ENCODE peak calls at places on chromosomes 3 and 15, in eight cellular contexts. One of them, this sample, is unnamed.
A peak's percentile ranks its signal among the peaks of the same experiment; 100 is the strongest.

GRCh38 chr3:11718582-11719405 is 75.1 kb upstream of the VGLL4 start:
- DNase-seq in activated CD8-positive, alpha-beta memory T cell treated with anti-CD3 and anti-CD28 coated beads for 48 hours: no peak
- DNase-seq in mesothelial cell of epicardium: peak; percentile 64
- DNase-seq in lower lobe of right lung: peak; percentile 64
- DNase-seq in RCC 7860: peak; percentile 21
- DNase-seq in DMS153: no peak
- DNase-seq in CD4-positive, alpha-beta T cell: peak; percentile 28
- DNase-seq in M059J: peak; percentile 60
- DNase-seq in this sample: peak; percentile 2

GRCh38 chr15:69573815-69574472 is 121.3 kb downstream of the RPLP1 start:
- DNase-seq in CD4-positive, alpha-beta T cell: peak; percentile 15
- DNase-seq in RCC 7860: peak; percentile 36
- DNase-seq in M059J: peak; percentile 68
- DNase-seq in activated CD8-positive, alpha-beta memory T cell treated with anti-CD3 and anti-CD28 coated beads for 48 hours: no peak
- DNase-seq in lower lobe of right lung: no peak
- DNase-seq in mesothelial cell of epicardium: no peak
- DNase-seq in DMS153: no peak
- DNase-seq in this sample: no peak

GRCh38 chr3:130903412-130903908 is 9.6 kb downstream of the ATP2C1 start:
- DNase-seq in RCC 7860: no peak
- DNase-seq in CD4-positive, alpha-beta T cell: no peak
- DNase-seq in DMS153: no peak
- DNase-seq in activated CD8-positive, alpha-beta memory T cell treated with anti-CD3 and anti-CD28 coated beads for 48 hours: no peak
- DNase-seq in lower lobe of right lung: no peak
- DNase-seq in mesothelial cell of epicardium: no peak
- DNase-seq in M059J: no peak
- DNase-seq in this sample: no peak

GRCh38 chr15:84582583-84583157 is 18.1 kb upstream of the ZSCAN2 start:
- DNase-seq in M059J: peak; percentile 58
- DNase-seq in activated CD8-positive, alpha-beta memory T cell treated with anti-CD3 and anti-CD28 coated beads for 48 hours: no peak
- DNase-seq in DMS153: no peak
- DNase-seq in mesothelial cell of epicardium: no peak
- DNase-seq in lower lobe of right lung: no peak
- DNase-seq in RCC 7860: peak; percentile 33
- DNase-seq in CD4-positive, alpha-beta T cell: no peak
- DNase-seq in this sample: no peak

GRCh38 chr3:56782900-56783299 is 18.8 kb downstream of the ARHGEF3 start:
- DNase-seq in mesothelial cell of epicardium: no peak
- DNase-seq in CD4-positive, alpha-beta T cell: no peak
- DNase-seq in M059J: no peak
- DNase-seq in RCC 7860: no peak
- DNase-seq in activated CD8-positive, alpha-beta memory T cell treated with anti-CD3 and anti-CD28 coated beads for 48 hours: no peak
- DNase-seq in DMS153: no peak
- DNase-seq in lower lobe of right lung: no peak
- DNase-seq in this sample: no peak

GRCh38 chr3:38157562-38157961 is 7.8 kb upstream of the OXSR1 start:
- DNase-seq in M059J: no peak
- DNase-seq in DMS153: no peak
- DNase-seq in activated CD8-positive, alpha-beta memory T cell treated with anti-CD3 and anti-CD28 coated beads for 48 hours: no peak
- DNase-seq in RCC 7860: no peak
- DNase-seq in lower lobe of right lung: no peak
- DNase-seq in mesothelial cell of epicardium: peak; percentile 81
- DNase-seq in CD4-positive, alpha-beta T cell: no peak
- DNase-seq in this sample: no peak

GRCh38 chr15:84953136-84953535 is 28.5 kb upstream of the PDE8A start:
- DNase-seq in activated CD8-positive, alpha-beta memory T cell treated with anti-CD3 and anti-CD28 coated beads for 48 hours: no peak
- DNase-seq in RCC 7860: no peak
- DNase-seq in lower lobe of right lung: no peak
- DNase-seq in CD4-positive, alpha-beta T cell: no peak
- DNase-seq in M059J: peak; percentile 27
- DNase-seq in mesothelial cell of epicardium: no peak
- DNase-seq in DMS153: no peak
- DNase-seq in this sample: no peak

GRCh38 chr15:31606942-31607497 is 280.4 kb downstream of the KLF13 start:
- DNase-seq in RCC 7860: no peak
- DNase-seq in lower lobe of right lung: no peak
- DNase-seq in CD4-positive, alpha-beta T cell: no peak
- DNase-seq in DMS153: no peak
- DNase-seq in M059J: peak; percentile 7
- DNase-seq in activated CD8-positive, alpha-beta memory T cell treated with anti-CD3 and anti-CD28 coated beads for 48 hours: no peak
- DNase-seq in mesothelial cell of epicardium: no peak
- DNase-seq in this sample: no peak

GRCh38 chr3:143536817-143537535 is 311.3 kb downstream of the SLC9A9 start:
- DNase-seq in DMS153: no peak
- DNase-seq in RCC 7860: no peak
- DNase-seq in CD4-positive, alpha-beta T cell: no peak
- DNase-seq in M059J: no peak
- DNase-seq in lower lobe of right lung: no peak
- DNase-seq in mesothelial cell of epicardium: no peak
- DNase-seq in activated CD8-positive, alpha-beta memory T cell treated with anti-CD3 and anti-CD28 coated beads for 48 hours: no peak
- DNase-seq in this sample: no peak

GRCh38 chr3:37793889-37794591 is 67.6 kb upstream of the CTDSPL start:
- DNase-seq in activated CD8-positive, alpha-beta memory T cell treated with anti-CD3 and anti-CD28 coated beads for 48 hours: no peak
- DNase-seq in RCC 7860: no peak
- DNase-seq in DMS153: no peak
- DNase-seq in M059J: no peak
- DNase-seq in lower lobe of right lung: no peak
- DNase-seq in mesothelial cell of epicardium: no peak
- DNase-seq in CD4-positive, alpha-beta T cell: no peak
- DNase-seq in this sample: no peak

GRCh38 chr3:156037356-156037755 is 83.0 kb upstream of the KCNAB1 start:
- DNase-seq in RCC 7860: no peak
- DNase-seq in lower lobe of right lung: no peak
- DNase-seq in activated CD8-positive, alpha-beta memory T cell treated with anti-CD3 and anti-CD28 coated beads for 48 hours: no peak
- DNase-seq in M059J: no peak
- DNase-seq in mesothelial cell of epicardium: no peak
- DNase-seq in DMS153: peak; percentile 90
- DNase-seq in CD4-positive, alpha-beta T cell: no peak
- DNase-seq in this sample: no peak

GRCh38 chr15:49674370-49674769 is 53.5 kb downstream of the DTWD1 start:
- DNase-seq in DMS153: no peak
- DNase-seq in RCC 7860: no peak
- DNase-seq in mesothelial cell of epicardium: no peak
- DNase-seq in CD4-positive, alpha-beta T cell: no peak
- DNase-seq in activated CD8-positive, alpha-beta memory T cell treated with anti-CD3 and anti-CD28 coated beads for 48 hours: no peak
- DNase-seq in M059J: peak; percentile 7
- DNase-seq in lower lobe of right lung: no peak
- DNase-seq in this sample: no peak

GRCh38 chr15:64635486-64635815 is 139.9 kb downstream of the RBPMS2 start:
- DNase-seq in RCC 7860: peak; percentile 36
- DNase-seq in lower lobe of right lung: no peak
- DNase-seq in DMS153: peak; percentile 1
- DNase-seq in activated CD8-positive, alpha-beta memory T cell treated with anti-CD3 and anti-CD28 coated beads for 48 hours: no peak
- DNase-seq in M059J: peak; percentile 22
- DNase-seq in CD4-positive, alpha-beta T cell: no peak
- DNase-seq in mesothelial cell of epicardium: no peak
- DNase-seq in this sample: no peak

GRCh38 chr3:17631617-17632016 is 110.8 kb downstream of the TBC1D5 start:
- DNase-seq in RCC 7860: no peak
- DNase-seq in lower lobe of right lung: no peak
- DNase-seq in mesothelial cell of epicardium: no peak
- DNase-seq in activated CD8-positive, alpha-beta memory T cell treated with anti-CD3 and anti-CD28 coated beads for 48 hours: no peak
- DNase-seq in CD4-positive, alpha-beta T cell: no peak
- DNase-seq in M059J: no peak
- DNase-seq in DMS153: no peak
- DNase-seq in this sample: no peak

GRCh38 chr3:153089620-153090019 is 72.4 kb upstream of the RAP2B start:
- DNase-seq in lower lobe of right lung: no peak
- DNase-seq in mesothelial cell of epicardium: no peak
- DNase-seq in CD4-positive, alpha-beta T cell: no peak
- DNase-seq in activated CD8-positive, alpha-beta memory T cell treated with anti-CD3 and anti-CD28 coated beads for 48 hours: no peak
- DNase-seq in M059J: no peak
- DNase-seq in DMS153: no peak
- DNase-seq in RCC 7860: no peak
- DNase-seq in this sample: no peak

GRCh38 chr3:110174908-110175307 is 837.6 kb upstream of the DPPA4 start:
- DNase-seq in lower lobe of right lung: no peak
- DNase-seq in M059J: no peak
- DNase-seq in RCC 7860: peak; percentile 59
- DNase-seq in activated CD8-positive, alpha-beta memory T cell treated with anti-CD3 and anti-CD28 coated beads for 48 hours: no peak
- DNase-seq in CD4-positive, alpha-beta T cell: no peak
- DNase-seq in mesothelial cell of epicardium: no peak
- DNase-seq in DMS153: no peak
- DNase-seq in this sample: no peak

GRCh38 chr15:45102226-45102625 is 11.7 kb downstream of the DUOX2 start:
- DNase-seq in CD4-positive, alpha-beta T cell: no peak
- DNase-seq in activated CD8-positive, alpha-beta memory T cell treated with anti-CD3 and anti-CD28 coated beads for 48 hours: no peak
- DNase-seq in RCC 7860: no peak
- DNase-seq in DMS153: no peak
- DNase-seq in mesothelial cell of epicardium: no peak
- DNase-seq in M059J: no peak
- DNase-seq in lower lobe of right lung: no peak
- DNase-seq in this sample: no peak

GRCh38 chr3:72192572-72192971 is 407.6 kb upstream of the PROK2 start:
- DNase-seq in lower lobe of right lung: no peak
- DNase-seq in RCC 7860: no peak
- DNase-seq in M059J: no peak
- DNase-seq in DMS153: no peak
- DNase-seq in mesothelial cell of epicardium: no peak
- DNase-seq in CD4-positive, alpha-beta T cell: no peak
- DNase-seq in activated CD8-positive, alpha-beta memory T cell treated with anti-CD3 and anti-CD28 coated beads for 48 hours: no peak
- DNase-seq in this sample: no peak

GRCh38 chr3:36900474-36901443 is 44.1 kb downstream of the TRANK1 start:
- DNase-seq in DMS153: no peak
- DNase-seq in M059J: no peak
- DNase-seq in RCC 7860: no peak
- DNase-seq in lower lobe of right lung: no peak
- DNase-seq in activated CD8-positive, alpha-beta memory T cell treated with anti-CD3 and anti-CD28 coated beads for 48 hours: no peak
- DNase-seq in mesothelial cell of epicardium: no peak
- DNase-seq in CD4-positive, alpha-beta T cell: no peak
- DNase-seq in this sample: no peak

GRCh38 chr15:80856809-80857377 is 77.7 kb downstream of the CEMIP start:
- DNase-seq in M059J: peak; percentile 7
- DNase-seq in DMS153: peak; percentile 73
- DNase-seq in lower lobe of right lung: peak; percentile 70
- DNase-seq in mesothelial cell of epicardium: no peak
- DNase-seq in activated CD8-positive, alpha-beta memory T cell treated with anti-CD3 and anti-CD28 coated beads for 48 hours: no peak
- DNase-seq in RCC 7860: no peak
- DNase-seq in CD4-positive, alpha-beta T cell: no peak
- DNase-seq in this sample: no peak

GRCh38 chr15:71601038-71601869 is 209.1 kb upstream of the NR2E3 start:
- DNase-seq in CD4-positive, alpha-beta T cell: no peak
- DNase-seq in RCC 7860: no peak
- DNase-seq in activated CD8-positive, alpha-beta memory T cell treated with anti-CD3 and anti-CD28 coated beads for 48 hours: no peak
- DNase-seq in DMS153: no peak
- DNase-seq in M059J: no peak
- DNase-seq in lower lobe of right lung: no peak
- DNase-seq in mesothelial cell of epicardium: no peak
- DNase-seq in this sample: no peak

GRCh38 chr15:74297867-74298266 is 61.7 kb downstream of the CCDC33 start:
- DNase-seq in RCC 7860: no peak
- DNase-seq in lower lobe of right lung: no peak
- DNase-seq in M059J: no peak
- DNase-seq in CD4-positive, alpha-beta T cell: no peak
- DNase-seq in mesothelial cell of epicardium: no peak
- DNase-seq in DMS153: no peak
- DNase-seq in activated CD8-positive, alpha-beta memory T cell treated with anti-CD3 and anti-CD28 coated beads for 48 hours: no peak
- DNase-seq in this sample: no peak

GRCh38 chr15:59039225-59039624 is 51.8 kb downstream of the RNF111 start:
- DNase-seq in M059J: no peak
- DNase-seq in activated CD8-positive, alpha-beta memory T cell treated with anti-CD3 and anti-CD28 coated beads for 48 hours: no peak
- DNase-seq in lower lobe of right lung: no peak
- DNase-seq in CD4-positive, alpha-beta T cell: no peak
- DNase-seq in mesothelial cell of epicardium: no peak
- DNase-seq in RCC 7860: no peak
- DNase-seq in DMS153: no peak
- DNase-seq in this sample: no peak

GRCh38 chr15:60392986-60393811 is 4.6 kb downstream of the ANXA2 start:
- DNase-seq in DMS153: peak; percentile 72
- DNase-seq in RCC 7860: peak; percentile 100
- DNase-seq in lower lobe of right lung: no peak
- DNase-seq in M059J: peak; percentile 99
- DNase-seq in activated CD8-positive, alpha-beta memory T cell treated with anti-CD3 and anti-CD28 coated beads for 48 hours: no peak
- DNase-seq in mesothelial cell of epicardium: no peak
- DNase-seq in CD4-positive, alpha-beta T cell: no peak
- DNase-seq in this sample: no peak

GRCh38 chr3:66441124-66441523 is 59.7 kb downstream of the LRIG1 start:
- DNase-seq in CD4-positive, alpha-beta T cell: no peak
- DNase-seq in M059J: peak; percentile 83
- DNase-seq in mesothelial cell of epicardium: no peak
- DNase-seq in RCC 7860: peak; percentile 49
- DNase-seq in DMS153: no peak
- DNase-seq in lower lobe of right lung: no peak
- DNase-seq in activated CD8-positive, alpha-beta memory T cell treated with anti-CD3 and anti-CD28 coated beads for 48 hours: no peak
- DNase-seq in this sample: no peak

GRCh38 chr15:24878153-24878552 is 76.6 kb upstream of the SNRPN start:
- DNase-seq in RCC 7860: no peak
- DNase-seq in DMS153: no peak
- DNase-seq in mesothelial cell of epicardium: no peak
- DNase-seq in lower lobe of right lung: peak; percentile 48
- DNase-seq in CD4-positive, alpha-beta T cell: no peak
- DNase-seq in M059J: no peak
- DNase-seq in activated CD8-positive, alpha-beta memory T cell treated with anti-CD3 and anti-CD28 coated beads for 48 hours: no peak
- DNase-seq in this sample: no peak

GRCh38 chr3:160618878-160619277 is 53.5 kb upstream of the KPNA4 start:
- DNase-seq in M059J: no peak
- DNase-seq in RCC 7860: no peak
- DNase-seq in CD4-positive, alpha-beta T cell: no peak
- DNase-seq in lower lobe of right lung: no peak
- DNase-seq in DMS153: no peak
- DNase-seq in activated CD8-positive, alpha-beta memory T cell treated with anti-CD3 and anti-CD28 coated beads for 48 hours: no peak
- DNase-seq in mesothelial cell of epicardium: no peak
- DNase-seq in this sample: no peak

GRCh38 chr3:37126856-37127255 is 47.5 kb downstream of the LRRFIP2 start:
- DNase-seq in DMS153: no peak
- DNase-seq in RCC 7860: no peak
- DNase-seq in M059J: peak; percentile 15
- DNase-seq in CD4-positive, alpha-beta T cell: no peak
- DNase-seq in lower lobe of right lung: no peak
- DNase-seq in mesothelial cell of epicardium: no peak
- DNase-seq in activated CD8-positive, alpha-beta memory T cell treated with anti-CD3 and anti-CD28 coated beads for 48 hours: no peak
- DNase-seq in this sample: no peak

GRCh38 chr3:71779674-71780377 is 5.1 kb downstream of the PROK2 start:
- DNase-seq in CD4-positive, alpha-beta T cell: no peak
- DNase-seq in M059J: no peak
- DNase-seq in activated CD8-positive, alpha-beta memory T cell treated with anti-CD3 and anti-CD28 coated beads for 48 hours: no peak
- DNase-seq in DMS153: no peak
- DNase-seq in lower lobe of right lung: no peak
- DNase-seq in RCC 7860: no peak
- DNase-seq in mesothelial cell of epicardium: no peak
- DNase-seq in this sample: no peak

GRCh38 chr3:77931272-77932009 is 891.5 kb downstream of the ROBO2 start:
- DNase-seq in lower lobe of right lung: no peak
- DNase-seq in M059J: no peak
- DNase-seq in activated CD8-positive, alpha-beta memory T cell treated with anti-CD3 and anti-CD28 coated beads for 48 hours: no peak
- DNase-seq in mesothelial cell of epicardium: no peak
- DNase-seq in DMS153: peak; percentile 82
- DNase-seq in RCC 7860: no peak
- DNase-seq in CD4-positive, alpha-beta T cell: no peak
- DNase-seq in this sample: no peak

GRCh38 chr15:74200871-74201419 is 1.6 kb downstream of the STRA6 start:
- DNase-seq in lower lobe of right lung: no peak
- DNase-seq in RCC 7860: no peak
- DNase-seq in DMS153: no peak
- DNase-seq in activated CD8-positive, alpha-beta memory T cell treated with anti-CD3 and anti-CD28 coated beads for 48 hours: no peak
- DNase-seq in mesothelial cell of epicardium: no peak
- DNase-seq in M059J: peak; percentile 89
- DNase-seq in CD4-positive, alpha-beta T cell: no peak
- DNase-seq in this sample: no peak

GRCh38 chr15:87633471-87633870 is 623.1 kb downstream of the NTRK3 start:
- DNase-seq in RCC 7860: no peak
- DNase-seq in M059J: no peak
- DNase-seq in mesothelial cell of epicardium: no peak
- DNase-seq in activated CD8-positive, alpha-beta memory T cell treated with anti-CD3 and anti-CD28 coated beads for 48 hours: no peak
- DNase-seq in DMS153: no peak
- DNase-seq in lower lobe of right lung: no peak
- DNase-seq in CD4-positive, alpha-beta T cell: no peak
- DNase-seq in this sample: no peak

GRCh38 chr3:7953449-7954015 is 548.1 kb upstream of the LMCD1 start:
- DNase-seq in mesothelial cell of epicardium: no peak
- DNase-seq in activated CD8-positive, alpha-beta memory T cell treated with anti-CD3 and anti-CD28 coated beads for 48 hours: no peak
- DNase-seq in RCC 7860: no peak
- DNase-seq in M059J: no peak
- DNase-seq in DMS153: no peak
- DNase-seq in CD4-positive, alpha-beta T cell: no peak
- DNase-seq in lower lobe of right lung: no peak
- DNase-seq in this sample: no peak

GRCh38 chr15:48419896-48420295 is 88.7 kb downstream of the DUT start:
- DNase-seq in CD4-positive, alpha-beta T cell: no peak
- DNase-seq in DMS153: no peak
- DNase-seq in RCC 7860: no peak
- DNase-seq in mesothelial cell of epicardium: no peak
- DNase-seq in activated CD8-positive, alpha-beta memory T cell treated with anti-CD3 and anti-CD28 coated beads for 48 hours: no peak
- DNase-seq in lower lobe of right lung: no peak
- DNase-seq in M059J: no peak
- DNase-seq in this sample: no peak